ENCODE peak calls at places on chromosomes 11 and 22, in six cellular contexts. C is IMR-90, B is neuronal stem cell, I is mesenchymal stem cell, L is H1, M is trophoblast cell. G is an unnamed sample.

GRCh38 chr22:49961601-49962011 is 1.0 kb downstream of the PIM3 start:
- DNase-seq in M (no peak), B (no peak), C (no peak), L (no peak), I (no peak), G (peak)

GRCh38 chr11:59475176-59475575 is 2.1 kb downstream of the OR4D10 start:
- DNase-seq in B (no peak), I (no peak), M (no peak), L (no peak), C (no peak), G (no peak)

GRCh38 chr11:7204778-7205177 is 46.9 kb upstream of the SYT9 start:
- DNase-seq in B (no peak), L (no peak), I (peak), M (no peak), C (no peak), G (no peak)

GRCh38 chr11:128550967-128551522 is 36.3 kb downstream of the ETS1 start:
- DNase-seq in M (no peak), L (no peak), I (no peak), B (no peak), C (no peak), G (no peak)

GRCh38 chr22:37084385-37084784 is 25.1 kb downstream of the TMPRSS6 start:
- DNase-seq in I (no peak), M (no peak), B (no peak), C (no peak), L (no peak), G (no peak)

GRCh38 chr11:83711035-83711630 is 425.0 kb upstream of the CCDC90B start:
- DNase-seq in M (no peak), L (no peak), I (no peak), B (no peak), C (peak), G (no peak)

GRCh38 chr22:19062139-19062789 is 59.9 kb downstream of the DGCR2 start:
- DNase-seq in C (peak), I (no peak), M (no peak), L (no peak), B (no peak), G (no peak)

GRCh38 chr11:10385696-10386095 is 69.4 kb upstream of the AMPD3 start:
- DNase-seq in B (no peak), C (peak), L (no peak), M (no peak), I (no peak), G (no peak)

GRCh38 chr22:49372530-49373288 is 455.0 kb downstream of the BRD1 start:
- DNase-seq in C (no peak), M (no peak), I (no peak), L (no peak), B (no peak), G (peak)

GRCh38 chr22:18103527-18104269 is 6.9 kb upstream of the TUBA8 start:
- DNase-seq in I (no peak), L (no peak), M (no peak), C (no peak), B (no peak), G (no peak)

GRCh38 chr11:14012836-14013235 is 50.3 kb downstream of the SPON1 start:
- DNase-seq in C (peak), B (no peak), M (no peak), L (no peak), I (no peak), G (no peak)

GRCh38 chr11:119774180-119774763 is 45.3 kb upstream of the NECTIN1 start:
- DNase-seq in L (no peak), I (peak), B (peak), M (no peak), C (peak), G (peak)

GRCh38 chr11:86396403-86396802 is 21.7 kb downstream of the CCDC81 start:
- DNase-seq in L (no peak), C (peak), M (peak), I (peak), B (no peak), G (no peak)

GRCh38 chr11:96817488-96817887 is 427.7 kb downstream of the JRKL start:
- DNase-seq in M (peak), L (no peak), B (no peak), I (peak), C (no peak), G (no peak)

GRCh38 chr11:7514099-7514725 is 413 bp downstream of the PPFIBP2 start:
- DNase-seq in I (peak), C (no peak), M (no peak), B (no peak), L (no peak), G (no peak)

DNA sequence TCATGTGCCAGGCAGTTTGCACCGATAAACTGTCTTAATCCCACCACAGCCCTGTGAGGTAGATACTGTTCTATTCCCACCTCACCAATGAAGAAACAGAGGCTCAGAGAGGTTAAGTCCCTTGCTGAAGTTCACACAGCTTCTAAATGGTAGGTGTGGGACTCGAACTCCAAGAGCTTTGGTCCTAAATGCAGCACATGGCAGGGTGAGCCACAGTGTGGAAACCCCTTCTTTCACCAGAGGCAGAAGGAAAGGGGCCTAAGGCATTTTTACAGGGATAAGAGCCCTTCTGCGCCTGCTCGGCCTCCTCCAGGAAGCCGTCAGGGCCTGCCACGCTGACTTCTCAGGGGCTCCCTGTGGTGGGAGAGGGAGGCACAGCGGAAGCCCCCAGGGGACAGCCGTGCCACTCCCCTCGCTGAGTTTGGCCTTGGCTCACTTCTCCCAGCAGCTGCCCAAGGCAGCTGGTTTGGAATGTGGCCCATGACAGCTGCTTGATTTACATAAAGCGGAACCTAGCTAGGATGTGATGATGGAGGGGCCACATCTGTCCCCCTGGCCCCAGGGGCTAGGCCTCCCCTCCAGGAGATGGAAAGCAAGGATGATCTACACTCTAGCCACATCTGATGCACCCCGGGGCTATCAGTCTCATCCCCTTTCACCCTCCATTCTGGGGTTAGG is 35.4 kb downstream of the CD82 start:
- DNase-seq in M (no peak), L (no peak), B (no peak), I (no peak), C (peak), G (peak)
- H3K14ac ChIP-seq in M (no peak), L (no peak), B (peak), I (no peak), C (no peak), G (no peak)

GRCh38 chr11:67373916-67374570 is 645 bp upstream of the CLCF1 start:
- DNase-seq in B (peak), M (peak), C (peak), I (peak), L (peak), G (peak)
- H2BK5ac ChIP-seq in B (no peak), M (no peak), C (peak), I (peak), L (peak), G (no peak)

DNA sequence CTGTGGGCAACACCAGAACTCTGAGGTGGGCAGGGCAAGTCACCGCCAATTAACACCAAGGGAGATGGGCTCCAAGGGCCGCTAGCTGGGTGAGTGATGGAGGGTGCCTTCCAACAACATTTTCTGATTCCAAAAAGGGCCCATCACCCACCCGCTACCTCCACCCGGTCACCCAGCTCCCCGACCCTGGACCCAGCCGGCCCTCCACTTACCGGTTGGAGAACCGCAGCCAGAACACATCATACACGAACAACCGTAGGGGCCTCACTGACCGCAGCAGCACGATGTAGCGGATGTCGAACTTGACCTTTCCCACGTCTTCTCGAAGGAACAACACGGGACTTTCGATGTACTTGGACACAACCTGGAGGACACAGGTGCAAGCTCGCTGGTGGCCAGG is 14.7 kb downstream of the TTLL12 start:
- DNase-seq in M (no peak), B (no peak), C (no peak), I (no peak), L (no peak), G (no peak)
- H3K4me2 ChIP-seq in M (no peak), B (no peak), C (no peak), I (no peak), L (no peak), G (no peak)

GRCh38 chr11:70769106-70769505 is 370.8 kb downstream of the CTTN start:
- DNase-seq in B (no peak), I (no peak), L (no peak), M (no peak), C (no peak), G (no peak)

GRCh38 chr11:70775386-70775785 is 377.1 kb downstream of the CTTN start:
- DNase-seq in B (no peak), L (no peak), I (no peak), M (no peak), C (no peak), G (no peak)

GRCh38 chr11:70769521-70769920 is 371.2 kb downstream of the CTTN start:
- DNase-seq in L (no peak), B (no peak), M (no peak), C (no peak), I (no peak), G (no peak)

GRCh38 chr11:70771099-70771885 is 373.0 kb downstream of the CTTN start:
- DNase-seq in M (no peak), L (no peak), C (no peak), I (no peak), B (no peak), G (no peak)

GRCh38 chr11:70772950-70773349 is 374.6 kb downstream of the CTTN start:
- DNase-seq in B (no peak), I (no peak), L (no peak), C (no peak), M (no peak), G (no peak)
- H3K14ac ChIP-seq in B (no peak), I (no peak), L (no peak), C (no peak), M (no peak), G (peak)

DNA sequence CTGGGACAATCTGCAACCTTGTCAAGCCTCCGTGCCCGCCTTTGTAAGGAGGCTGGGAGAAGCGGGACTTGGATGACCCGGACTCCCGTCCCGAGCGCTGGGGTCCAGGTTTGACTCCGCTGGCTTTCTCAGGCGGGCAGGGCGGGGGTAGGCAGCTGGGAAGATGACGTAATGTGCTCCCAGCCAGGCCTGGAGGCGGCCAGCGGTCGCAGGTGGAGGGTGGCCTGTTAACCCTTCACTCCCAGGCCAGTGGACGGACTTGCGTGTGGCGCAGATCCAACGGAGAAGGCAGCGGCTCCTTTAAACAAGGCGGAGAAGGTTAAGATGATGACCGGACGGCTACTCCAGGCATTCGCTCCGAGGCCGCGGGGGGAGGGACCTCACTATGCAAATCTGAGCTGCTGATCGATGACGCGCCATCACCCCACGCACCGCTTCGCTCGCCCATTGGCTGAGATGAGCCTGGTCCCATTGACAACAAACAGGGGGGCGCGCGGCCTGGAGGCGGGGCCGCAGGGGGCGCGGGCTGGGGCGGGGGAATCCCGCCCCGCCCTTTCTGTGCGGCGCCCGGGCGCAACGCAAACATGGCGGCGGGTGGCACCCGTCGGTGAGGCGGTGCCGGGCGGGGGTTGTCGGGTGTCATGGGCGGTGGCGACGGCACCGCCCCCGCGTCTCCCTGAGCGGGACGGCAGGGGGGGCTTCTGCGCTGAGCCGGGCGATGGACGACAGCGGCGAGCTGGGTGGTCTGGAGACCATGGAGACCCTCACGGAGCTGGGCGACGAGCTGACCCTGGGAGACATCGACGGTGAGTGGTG is at the start of gene SREBF2:
- DNase-seq in M (peak), I (peak), L (peak), C (peak), B (peak), G (peak)
- H2BK5ac ChIP-seq in M (peak), I (peak), L (peak), C (peak), B (peak), G (peak)

GRCh38 chr22:20111045-20111688 is 4.7 kb upstream of the RANBP1 start:
- DNase-seq in I (peak), M (peak), C (peak), L (no peak), B (no peak), G (no peak)
- H3K4me2 ChIP-seq in I (no peak), M (no peak), C (no peak), L (no peak), B (no peak), G (no peak)

G was measured in H9.